ENCODE peak calls at places on chromosomes 4 and X, in six cellular contexts. V is PC-3, W is GM12878, J is transverse colon, D is psoas muscle, P is Peyer's patch. R is an unnamed sample. For H3K4me1, the result is how much of the 10 kb centered on the place peaks cover.

GRCh38 chrX:22395372-22395771 is 122.7 kb downstream of the CBLL2 start:
- DNase-seq in P (no peak), W (no peak), J (no peak), V (peak), D (no peak), R (no peak)

GRCh38 chrX:20347486-20347885 is 80.8 kb upstream of the RPS6KA3 start:
- DNase-seq in J (no peak), W (no peak), D (no peak), P (no peak), V (no peak), R (no peak)

GRCh38 chr4:185115827-185116232 is 27.2 kb upstream of the SLC25A4 start:
- DNase-seq in D (peak), V (no peak), J (peak), P (peak), W (no peak), R (no peak)

GRCh38 chr4:60579335-60579734 is 620.8 kb upstream of the ADGRL3 start:
- DNase-seq in P (no peak), D (no peak), J (no peak), W (no peak), V (peak), R (no peak)

GRCh38 chrX:357035-357692 is 29.5 kb downstream of the PPP2R3B start:
- DNase-seq in P (no peak), V (no peak), W (no peak), D (peak), J (no peak), R (peak)

GRCh38 chr4:78058591-78059523 is 1.7 kb downstream of the FRAS1 start:
- DNase-seq in V (peak), W (no peak), D (peak), J (peak), P (peak), R (no peak)

GRCh38 chr4:60757986-60758385 is 442.1 kb upstream of the ADGRL3 start:
- DNase-seq in D (no peak), V (peak), J (no peak), P (no peak), W (no peak), R (no peak)

GRCh38 chrX:34956915-34957314 is 14.3 kb downstream of the FAM47B start:
- DNase-seq in V (peak), D (no peak), P (no peak), W (no peak), J (no peak), R (no peak)

GRCh38 chrX:34918091-34918736 is 24.4 kb upstream of the FAM47B start:
- DNase-seq in J (no peak), D (no peak), W (no peak), P (no peak), V (peak), R (no peak)

GRCh38 chrX:727738-728621 is 97.4 kb downstream of the SHOX start:
- DNase-seq in W (no peak), P (no peak), V (peak), D (no peak), J (no peak), R (no peak)

GRCh38 chr4:11487876-11488545 is 59.3 kb upstream of the HS3ST1 start:
- DNase-seq in D (no peak), V (peak), W (no peak), J (no peak), P (no peak), R (no peak)

GRCh38 chr4:111960241-111960667 is 185.0 kb upstream of the FAM241A start:
- DNase-seq in J (no peak), D (no peak), P (no peak), V (peak), W (peak), R (no peak)

GRCh38 chrX:121863976-121864375 is 816.6 kb downstream of the GLUD2 start:
- DNase-seq in P (no peak), D (no peak), V (no peak), W (no peak), J (no peak), R (no peak)

GRCh38 chrX:86012188-86012587 is 35.2 kb downstream of the CHM start:
- DNase-seq in W (no peak), V (no peak), J (no peak), D (no peak), P (no peak), R (no peak)

GRCh38 chrX:119784747-119785446 is 6.5 kb downstream of the RPL39 start:
- DNase-seq in V (peak), J (peak), D (no peak), W (no peak), P (peak), R (peak)

GRCh38 chrX:150848914-150849365 is 49.5 kb downstream of the CD99L2 start:
- DNase-seq in V (peak), W (no peak), D (no peak), P (no peak), J (peak), R (no peak)

GRCh38 chr4:65670331-65671031 is at the start of gene EPHA5:
- DNase-seq in W (no peak), D (peak), J (no peak), V (peak), P (no peak), R (no peak)

GRCh38 chr4:127047930-127048329 is 584.8 kb upstream of the INTU start:
- DNase-seq in D (no peak), P (no peak), J (no peak), V (no peak), W (no peak), R (no peak)

GRCh38 chr4:155411546-155411945 is 34.8 kb upstream of the MAP9 start:
- DNase-seq in J (no peak), W (no peak), D (no peak), P (no peak), V (peak), R (no peak)

GRCh38 chr4:75513529-75514130 is 573 bp downstream of the RCHY1 start:
- DNase-seq in D (no peak), J (no peak), W (no peak), P (no peak), V (no peak), R (no peak)

GRCh38 chr4:85828295-85828910 is 353.5 kb downstream of the ARHGAP24 start:
- DNase-seq in P (no peak), J (no peak), W (no peak), V (peak), D (no peak), R (no peak)

GRCh38 chr4:8589336-8589735 is 3.2 kb upstream of the CPZ start:
- DNase-seq in P (no peak), J (no peak), W (no peak), D (peak), V (no peak), R (no peak)

GRCh38 chr4:78753091-78753490 is 23.1 kb upstream of the BMP2K start:
- DNase-seq in D (no peak), W (peak), P (no peak), J (no peak), V (no peak), R (no peak)

GRCh38 chrX:19852014-19853005 is 35.1 kb downstream of the SH3KBP1 start:
- DNase-seq in D (no peak), J (no peak), W (no peak), V (peak), P (no peak), R (no peak)

GRCh38 chrX:68234171-68234910 is 199.0 kb downstream of the OPHN1 start:
- DNase-seq in D (no peak), J (no peak), V (no peak), W (no peak), P (no peak), R (no peak)

GRCh38 chrX:54808109-54808604 is 612 bp downstream of the MAGED2 start:
- DNase-seq in D (peak), J (peak), W (no peak), V (no peak), P (peak), R (peak)

GRCh38 chr4:99120501-99120900 is 23.6 kb downstream of the ADH4 start:
- DNase-seq in P (no peak), J (no peak), W (no peak), D (no peak), V (no peak), R (no peak)

GRCh38 chr4:74541611-74542177 is 96.8 kb downstream of the AREG start:
- DNase-seq in P (peak), D (no peak), W (no peak), J (no peak), V (peak), R (no peak)

GRCh38 chr4:28082686-28083390 is 1222.2 kb downstream of the STIM2 start:
- DNase-seq in W (no peak), V (peak), D (no peak), P (no peak), J (no peak), R (no peak)

GRCh38 chr4:168220893-168221292 is 97.7 kb downstream of the DDX60 start:
- DNase-seq in V (peak), J (no peak), D (no peak), W (no peak), P (no peak), R (no peak)

GRCh38 chr4:145954924-145955339 is 16.3 kb upstream of the ZNF827 start:
- DNase-seq in W (no peak), V (peak), P (peak), J (no peak), D (no peak), R (no peak)

GRCh38 chr4:8350841-8351461 is 81.4 kb downstream of the HTRA3 start:
- DNase-seq in P (peak), D (peak), J (no peak), W (no peak), V (no peak), R (no peak)

GRCh38 chrX:26026179-26026578 is 112.0 kb upstream of the MAGEB18 start:
- DNase-seq in J (no peak), V (no peak), W (no peak), P (no peak), D (no peak), R (no peak)

GRCh38 chr4:148029781-148030180 is 297.9 kb downstream of the ARHGAP10 start:
- DNase-seq in W (no peak), D (no peak), V (no peak), J (no peak), P (no peak), R (no peak)

GRCh38 chr4:150181536-150181935 is 103.3 kb downstream of the DCLK2 start:
- DNase-seq in P (no peak), V (no peak), J (no peak), D (no peak), W (no peak), R (no peak)

GRCh38 chrX:151821226-151821625 is 86.7 kb downstream of the CNGA2 start:
- DNase-seq in J (no peak), V (no peak), W (no peak), D (no peak), P (no peak), R (no peak)

GRCh38 chr4:143186202-143186601 is 1.5 kb downstream of the USP38 start:
- DNase-seq in V (peak), J (no peak), D (no peak), P (no peak), W (no peak), R (no peak)

GRCh38 chr4:63085091-63085490 is 1324.2 kb downstream of the TECRL start:
- DNase-seq in V (peak), W (no peak), P (no peak), J (no peak), D (no peak), R (no peak)

GRCh38 chrX:17374619-17375360 is at the start of gene NHS:
- DNase-seq in V (peak), J (peak), P (peak), W (no peak), D (peak), R (no peak)

GRCh38 chr4:120130786-120131185 is 64.1 kb upstream of the MAD2L1 start:
- DNase-seq in W (no peak), J (no peak), P (no peak), V (no peak), D (no peak), R (no peak)
- H3K4me3 ChIP-seq in W (no peak), J (no peak), P (no peak), V (no peak), D (no peak), R (no peak)

DNA sequence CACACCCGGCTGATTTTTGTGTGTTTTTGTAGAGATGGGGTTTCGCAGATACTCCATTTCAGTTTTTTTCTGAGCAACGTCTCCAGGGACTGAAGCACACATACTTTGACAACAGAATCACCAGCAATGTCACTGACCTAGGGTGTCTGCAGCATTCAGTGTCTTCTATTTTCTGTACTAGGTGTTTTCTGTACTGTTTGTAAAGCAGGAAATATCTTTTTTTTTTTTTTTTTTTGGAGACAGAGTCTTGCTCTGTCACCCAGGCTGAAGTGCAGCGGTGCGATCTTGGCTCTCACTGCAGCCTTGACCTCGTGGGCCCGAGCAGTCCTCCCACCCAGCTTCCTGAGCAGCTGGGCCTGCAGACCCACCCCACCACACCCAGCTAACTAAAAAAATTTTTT is 8.8 kb downstream of the ADD1 start:
- DNase-seq in D (peak), V (no peak), J (peak), P (peak), W (peak), R (peak)
- H3K4me1 ChIP-seq in D (half or more), V (under half), J (half or more), P (under half), W (half or more), R (under half)

GRCh38 chr4:76514087-76514486 is 79.1 kb downstream of the SHROOM3 start:
- DNase-seq in P (no peak), D (no peak), V (no peak), J (no peak), W (no peak), R (no peak)
- H3K27ac ChIP-seq in P (no peak), D (no peak), V (no peak), J (no peak), W (no peak), R (no peak)

GRCh38 chr4:40987151-40987550 is 227.2 kb downstream of the APBB2 start:
- DNase-seq in J (no peak), V (no peak), W (no peak), P (no peak), D (no peak), R (no peak)
- H3K4me3 ChIP-seq in J (no peak), V (no peak), W (no peak), P (no peak), D (no peak), R (no peak)

GRCh38 chr4:113639311-113639710 is 122.2 kb downstream of the CAMK2D start:
- DNase-seq in V (no peak), P (peak), J (peak), D (no peak), W (no peak), R (no peak)
- H3K4me1 ChIP-seq in V (under half), P (under half), J (half or more), D (half or more), W (half or more), R (under half)

GRCh38 chr4:40228497-40229365 is 31.9 kb downstream of the RHOH start:
- DNase-seq in V (peak), J (no peak), D (no peak), P (peak), W (peak), R (no peak)

GRCh38 chr4:40225497-40225896 is 28.7 kb downstream of the RHOH start:
- DNase-seq in V (no peak), P (no peak), W (no peak), J (no peak), D (no peak), R (no peak)

GRCh38 chr4:40223343-40223742 is 26.5 kb downstream of the RHOH start:
- DNase-seq in P (no peak), W (no peak), J (no peak), D (no peak), V (no peak), R (no peak)

GRCh38 chr4:40231464-40231863 is 34.6 kb downstream of the RHOH start:
- DNase-seq in P (no peak), V (no peak), J (no peak), D (no peak), W (no peak), R (no peak)

GRCh38 chr4:40227284-40227683 is 30.5 kb downstream of the RHOH start:
- DNase-seq in P (no peak), W (peak), D (no peak), J (no peak), V (no peak), R (no peak)
- H3K27ac ChIP-seq in P (peak), W (peak), D (no peak), J (no peak), V (no peak), R (peak)

GRCh38 chrX:15849555-15849954 is 5.1 kb downstream of the AP1S2 start:
- DNase-seq in W (no peak), V (peak), J (no peak), P (no peak), D (no peak), R (no peak)
- H3K4me3 ChIP-seq in W (no peak), V (no peak), J (no peak), P (no peak), D (peak), R (no peak)